ENCODE peak calls at places on chromosome 10, in nine cellular contexts. D is RWPE1; W is neural progenitor cell; B is neural crest cell; L is hepatocyte; O is PC-9; E is CD4-positive, alpha-beta T cell; A is adrenal gland; Y is AG04449. N is an unnamed sample.

GRCh38 chr10:43267811-43268210 is 946 bp upstream of the RASGEF1A start:
- DNase-seq in D (no peak), W (no peak), B (no peak), L (no peak), O (no peak), E (no peak), A (peak), Y (no peak), N (no peak)

GRCh38 chr10:113088194-113088593 is 138.1 kb downstream of the TCF7L2 start:
- DNase-seq in D (no peak), W (no peak), B (no peak), L (no peak), O (no peak), E (no peak), A (no peak), Y (no peak), N (no peak)

GRCh38 chr10:3119796-3120459 is 52.6 kb downstream of the PFKP start:
- DNase-seq in D (peak), W (peak), B (peak), L (no peak), O (no peak), E (no peak), A (no peak), Y (no peak), N (no peak)

GRCh38 chr10:71963756-71964668 is at the start of gene CHST3:
- DNase-seq in D (no peak), W (peak), B (peak), L (peak), O (peak), E (no peak), A (peak), Y (no peak), N (peak)

GRCh38 chr10:86666538-86666937 is 1.8 kb upstream of the LDB3 start:
- DNase-seq in D (no peak), W (no peak), B (no peak), L (no peak), O (no peak), E (no peak), A (no peak), Y (no peak), N (no peak)

GRCh38 chr10:49296826-49297225 is 2.1 kb upstream of the C10orf71 start:
- DNase-seq in D (no peak), W (peak), B (no peak), L (no peak), O (no peak), E (no peak), A (no peak), Y (no peak), N (no peak)

GRCh38 chr10:61271127-61271780 is 181.9 kb downstream of the TMEM26 start:
- DNase-seq in D (peak), W (no peak), B (no peak), L (peak), O (no peak), E (no peak), A (no peak), Y (peak), N (no peak)

GRCh38 chr10:125448596-125448995 is 234.4 kb downstream of the TEX36 start:
- DNase-seq in D (peak), W (peak), B (peak), L (peak), O (no peak), E (no peak), A (no peak), Y (no peak), N (no peak)

GRCh38 chr10:77377678-77378352 is 259.8 kb downstream of the KCNMA1 start:
- DNase-seq in D (peak), W (no peak), B (no peak), L (peak), O (peak), E (no peak), A (no peak), Y (no peak), N (no peak)

GRCh38 chr10:68095176-68095575 is 14.1 kb upstream of the MYPN start:
- DNase-seq in D (peak), W (no peak), B (no peak), L (no peak), O (peak), E (no peak), A (no peak), Y (peak), N (no peak)

GRCh38 chr10:3874988-3875841 is 90.2 kb upstream of the KLF6 start:
- DNase-seq in D (no peak), W (no peak), B (no peak), L (no peak), O (no peak), E (no peak), A (no peak), Y (no peak), N (no peak)

GRCh38 chr10:78578929-78579328 is 489.8 kb upstream of the ZMIZ1 start:
- DNase-seq in D (no peak), W (no peak), B (no peak), L (no peak), O (no peak), E (no peak), A (no peak), Y (no peak), N (no peak)

GRCh38 chr10:62430881-62431280 is 56.7 kb downstream of the ZNF365 start:
- DNase-seq in D (no peak), W (no peak), B (no peak), L (no peak), O (no peak), E (no peak), A (no peak), Y (no peak), N (no peak)

GRCh38 chr10:20006169-20006870 is 190.1 kb downstream of the PLXDC2 start:
- DNase-seq in D (no peak), W (no peak), B (no peak), L (no peak), O (no peak), E (no peak), A (no peak), Y (no peak), N (no peak)

GRCh38 chr10:70695241-70696030 is 23.1 kb downstream of the ADAMTS14 start:
- DNase-seq in D (no peak), W (no peak), B (no peak), L (no peak), O (peak), E (no peak), A (no peak), Y (no peak), N (no peak)

GRCh38 chr10:106917452-106918055 is 247.0 kb downstream of the SORCS1 start:
- DNase-seq in D (no peak), W (no peak), B (no peak), L (no peak), O (no peak), E (no peak), A (no peak), Y (no peak), N (no peak)

GRCh38 chr10:80633383-80633860 is 95.7 kb downstream of the SH2D4B start:
- DNase-seq in D (no peak), W (no peak), B (no peak), L (no peak), O (no peak), E (no peak), A (no peak), Y (no peak), N (no peak)

GRCh38 chr10:105797234-105797890 is 1156.3 kb downstream of the SORCS3 start:
- DNase-seq in D (peak), W (peak), B (no peak), L (peak), O (no peak), E (no peak), A (no peak), Y (no peak), N (no peak)

GRCh38 chr10:58948303-58948702 is 228.1 kb upstream of the PHYHIPL start:
- DNase-seq in D (no peak), W (no peak), B (no peak), L (no peak), O (no peak), E (no peak), A (no peak), Y (no peak), N (no peak)

GRCh38 chr10:28880551-28880950 is 203.2 kb downstream of the BAMBI start:
- DNase-seq in D (no peak), W (no peak), B (no peak), L (no peak), O (no peak), E (no peak), A (no peak), Y (no peak), N (no peak)

GRCh38 chr10:76883596-76883995 is 754.0 kb downstream of the KCNMA1 start:
- DNase-seq in D (no peak), W (no peak), B (no peak), L (no peak), O (no peak), E (no peak), A (no peak), Y (no peak), N (no peak)

GRCh38 chr10:96664563-96664962 is 55.8 kb downstream of the PIK3AP1 start:
- DNase-seq in D (no peak), W (peak), B (no peak), L (no peak), O (no peak), E (no peak), A (no peak), Y (no peak), N (no peak)

GRCh38 chr10:116989439-116989838 is 15.5 kb downstream of the SHTN1 start:
- DNase-seq in D (no peak), W (no peak), B (no peak), L (no peak), O (no peak), E (no peak), A (no peak), Y (no peak), N (no peak)

GRCh38 chr10:4503076-4503475 is 322.9 kb upstream of the AKR1E2 start:
- DNase-seq in D (no peak), W (no peak), B (no peak), L (no peak), O (no peak), E (no peak), A (no peak), Y (no peak), N (no peak)

GRCh38 chr10:7520496-7521485 is 110.0 kb upstream of the SFMBT2 start:
- DNase-seq in D (no peak), W (peak), B (no peak), L (no peak), O (no peak), E (no peak), A (peak), Y (no peak), N (no peak)

GRCh38 chr10:9211228-9211627 is 1156.7 kb downstream of the GATA3 start:
- DNase-seq in D (no peak), W (peak), B (no peak), L (no peak), O (no peak), E (no peak), A (no peak), Y (no peak), N (no peak)

GRCh38 chr10:8023851-8024250 is 30.6 kb upstream of the GATA3 start:
- DNase-seq in D (no peak), W (no peak), B (no peak), L (no peak), O (no peak), E (no peak), A (no peak), Y (no peak), N (no peak)

GRCh38 chr10:133422223-133422820 is 2.1 kb downstream of the SPRN start:
- DNase-seq in D (no peak), W (no peak), B (no peak), L (no peak), O (no peak), E (no peak), A (peak), Y (no peak), N (no peak)

GRCh38 chr10:43199088-43199683 is 60.9 kb downstream of the CSGALNACT2 start:
- DNase-seq in D (no peak), W (no peak), B (no peak), L (no peak), O (no peak), E (no peak), A (no peak), Y (no peak), N (peak)

GRCh38 chr10:63103971-63104409 is 29.1 kb upstream of the NRBF2 start:
- DNase-seq in D (no peak), W (peak), B (no peak), L (no peak), O (no peak), E (no peak), A (no peak), Y (no peak), N (no peak)

GRCh38 chr10:33302188-33302829 is 32.2 kb downstream of the NRP1 start:
- DNase-seq in D (no peak), W (no peak), B (no peak), L (no peak), O (no peak), E (no peak), A (no peak), Y (no peak), N (no peak)

GRCh38 chr10:12579954-12580858 is 230.9 kb downstream of the CAMK1D start:
- DNase-seq in D (no peak), W (no peak), B (no peak), L (no peak), O (no peak), E (no peak), A (no peak), Y (no peak), N (no peak)

GRCh38 chr10:30055094-30055701 is 4.2 kb downstream of the JCAD start:
- DNase-seq in D (no peak), W (no peak), B (no peak), L (no peak), O (no peak), E (no peak), A (no peak), Y (no peak), N (no peak)

GRCh38 chr10:101079874-101080273 is 18.1 kb downstream of the KAZALD1 start:
- DNase-seq in D (no peak), W (no peak), B (no peak), L (no peak), O (no peak), E (no peak), A (no peak), Y (no peak), N (no peak)

GRCh38 chr10:123301077-123301875 is 147.1 kb downstream of the BUB3 start:
- DNase-seq in D (peak), W (peak), B (peak), L (peak), O (no peak), E (no peak), A (peak), Y (no peak), N (no peak)

GRCh38 chr10:57262908-57263307 is 901.8 kb upstream of the ZWINT start:
- DNase-seq in D (no peak), W (peak), B (no peak), L (no peak), O (no peak), E (no peak), A (no peak), Y (no peak), N (no peak)

GRCh38 chr10:29328988-29329387 is 40.1 kb downstream of the LYZL1 start:
- DNase-seq in D (no peak), W (no peak), B (no peak), L (no peak), O (no peak), E (no peak), A (no peak), Y (peak), N (no peak)

GRCh38 chr10:61821153-61821552 is 80.3 kb upstream of the ARID5B start:
- DNase-seq in D (no peak), W (no peak), B (no peak), L (no peak), O (no peak), E (no peak), A (no peak), Y (no peak), N (no peak)

GRCh38 chr10:42637648-42638052 is 720 bp downstream of the ZNF33B start:
- DNase-seq in D (no peak), W (no peak), B (no peak), L (no peak), O (no peak), E (no peak), A (no peak), Y (no peak), N (peak)

GRCh38 chr10:49217645-49218044 is 29.5 kb upstream of the TMEM273 start:
- DNase-seq in D (no peak), W (no peak), B (no peak), L (no peak), O (no peak), E (no peak), A (no peak), Y (no peak), N (no peak)

GRCh38 chr10:847868-848267 is 83.6 kb downstream of the LARP4B start:
- DNase-seq in D (no peak), W (peak), B (no peak), L (no peak), O (no peak), E (no peak), A (no peak), Y (no peak), N (no peak)
- TF ChIP-seq CTCF in D (no peak), W (peak), B (no peak), L (no peak), O (no peak), E (no peak), A (no peak), Y (peak), N (no peak)

GRCh38 chr10:84237199-84238051 is 3.9 kb downstream of the LRIT1 start:
- DNase-seq in D (no peak), W (peak), B (no peak), L (no peak), O (no peak), E (no peak), A (no peak), Y (no peak), N (no peak)
- TF ChIP-seq CTCF in D (no peak), W (peak), B (peak), L (no peak), O (no peak), E (no peak), A (no peak), Y (no peak), N (peak)

DNA sequence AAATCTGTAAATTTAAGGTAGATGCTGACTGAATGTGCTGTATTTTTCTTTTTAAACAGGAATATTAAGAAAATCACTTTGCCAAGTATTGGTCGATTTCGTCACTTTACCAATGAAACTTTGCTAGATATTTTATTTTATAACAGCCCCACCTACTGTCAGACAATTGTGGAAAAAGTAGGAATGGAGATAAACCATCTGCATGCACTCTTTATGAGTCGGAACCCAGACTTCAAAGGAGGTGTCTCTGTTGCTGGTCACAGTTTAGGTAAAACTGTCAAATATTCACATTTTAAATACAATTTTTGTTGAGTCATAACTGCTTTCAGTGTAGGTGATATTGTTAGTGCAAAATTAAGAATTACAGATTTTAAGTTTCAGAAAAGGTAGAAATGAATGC is 25.2 kb downstream of the SEC23IP start:
- DNase-seq in D (no peak), W (no peak), B (no peak), L (no peak), O (no peak), E (no peak), A (no peak), Y (no peak), N (no peak)
- TF ChIP-seq CTCF in D (no peak), W (no peak), B (no peak), L (no peak), O (no peak), E (no peak), A (peak), Y (no peak), N (no peak)

GRCh38 chr10:98029149-98030092 is 1.0 kb downstream of the CRTAC1 start:
- DNase-seq in D (no peak), W (peak), B (no peak), L (no peak), O (no peak), E (no peak), A (no peak), Y (no peak), N (no peak)

GRCh38 chr10:98033515-98033914 is 3.1 kb upstream of the CRTAC1 start:
- DNase-seq in D (no peak), W (no peak), B (no peak), L (no peak), O (no peak), E (no peak), A (no peak), Y (no peak), N (no peak)

GRCh38 chr10:98030093-98030821 is at the start of gene CRTAC1:
- DNase-seq in D (no peak), W (peak), B (peak), L (peak), O (no peak), E (no peak), A (no peak), Y (no peak), N (peak)

GRCh38 chr10:98031440-98031839 is 1.0 kb upstream of the CRTAC1 start:
- DNase-seq in D (no peak), W (no peak), B (no peak), L (no peak), O (no peak), E (no peak), A (no peak), Y (no peak), N (no peak)

GRCh38 chr10:98030991-98031431 is 590 bp upstream of the CRTAC1 start:
- DNase-seq in D (no peak), W (peak), B (peak), L (peak), O (no peak), E (no peak), A (no peak), Y (no peak), N (no peak)
- TF ChIP-seq CTCF in D (no peak), W (no peak), B (no peak), L (no peak), O (no peak), E (no peak), A (no peak), Y (no peak), N (no peak)

GRCh38 chr10:69123306-69123746 is 652 bp upstream of the VPS26A start:
- DNase-seq in D (peak), W (peak), B (no peak), L (peak), O (no peak), E (no peak), A (no peak), Y (no peak), N (no peak)
- TF ChIP-seq CTCF in D (no peak), W (no peak), B (no peak), L (no peak), O (no peak), E (no peak), A (no peak), Y (no peak), N (no peak)

DNA sequence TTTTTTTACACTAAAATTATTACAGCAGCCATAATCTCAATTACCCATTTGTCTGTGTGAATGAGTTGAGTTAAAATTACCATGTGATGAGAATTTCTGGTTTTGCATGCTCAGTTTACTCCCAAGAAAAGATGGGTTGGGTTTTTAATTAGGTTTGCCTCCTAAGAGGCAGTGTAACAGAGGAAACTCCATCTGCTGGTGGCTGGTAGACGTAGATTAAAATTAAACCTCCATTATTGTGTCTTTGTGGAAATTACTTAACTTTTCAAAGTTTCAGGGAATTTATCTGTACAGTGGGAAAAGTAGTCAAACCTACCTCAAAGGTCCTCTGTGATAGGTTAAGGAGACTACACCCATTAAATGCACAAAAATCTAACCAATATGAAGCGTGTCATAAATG is 954.2 kb downstream of the PCDH15 start:
- DNase-seq in D (no peak), W (peak), B (no peak), L (no peak), O (no peak), E (no peak), A (no peak), Y (no peak), N (no peak)
- TF ChIP-seq CTCF in D (no peak), W (peak), B (peak), L (no peak), O (no peak), E (no peak), A (peak), Y (no peak), N (no peak)

DNA sequence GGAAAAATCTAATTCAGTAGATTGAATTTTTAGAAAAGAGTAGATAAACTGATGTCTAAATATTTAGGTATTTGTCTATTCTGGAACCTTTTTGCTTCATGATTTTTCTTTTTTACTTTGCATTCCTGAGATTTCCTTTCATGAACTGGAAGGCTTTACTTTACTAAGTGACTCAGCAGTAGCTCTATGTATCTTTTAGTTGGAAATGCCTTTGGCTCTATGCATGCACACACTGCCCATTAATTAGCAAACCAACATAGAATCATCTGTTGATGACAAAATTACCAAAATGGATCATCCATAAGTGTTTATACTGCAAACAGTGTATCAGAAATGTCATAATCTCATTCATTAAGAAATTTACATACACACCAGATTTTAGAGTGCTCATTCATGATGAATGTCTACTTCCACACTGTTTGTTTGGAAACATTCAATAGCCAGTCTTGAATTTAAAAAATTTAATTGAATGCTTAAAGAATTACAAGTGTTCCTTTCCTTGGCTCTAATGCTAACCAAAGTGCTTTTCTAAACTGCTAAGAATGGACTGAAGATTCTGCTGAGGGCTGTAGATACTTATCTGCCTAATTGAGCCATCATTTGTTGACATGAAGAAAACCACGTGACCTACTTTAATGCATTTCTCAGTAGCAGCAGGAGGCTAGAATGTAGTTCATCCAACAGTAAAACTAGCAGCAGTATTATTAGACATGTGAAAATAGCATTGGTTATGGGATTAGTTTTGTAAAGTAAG is 282.0 kb downstream of the ADK start:
- DNase-seq in D (no peak), W (no peak), B (no peak), L (peak), O (no peak), E (no peak), A (no peak), Y (peak), N (no peak)
- TF ChIP-seq CTCF in D (no peak), W (no peak), B (no peak), L (no peak), O (no peak), E (no peak), A (no peak), Y (no peak), N (no peak)

N was measured in mesothelial cell of epicardium.